ENCODE peak calls at places on chromosomes 16 and 17, in five cellular contexts. One of them, this sample, is unnamed.

GRCh38 chr17:63405741-63406261 is 40.3 kb downstream of the CYB561 start:
- DNase-seq in HepG2: peak; percentile 67
- DNase-seq in HCT116: peak; percentile 62
- DNase-seq in SK-N-SH: peak; percentile 54
- DNase-seq in H1: no peak
- DNase-seq in this sample: peak; percentile 80

GRCh38 chr17:75338335-75338734 is 49.1 kb upstream of the SLC25A19 start:
- DNase-seq in HepG2: no peak
- DNase-seq in HCT116: no peak
- DNase-seq in SK-N-SH: no peak
- DNase-seq in H1: no peak
- DNase-seq in this sample: peak; percentile 23

GRCh38 chr17:32654351-32654750 is 167.6 kb downstream of the CDK5R1 start:
- DNase-seq in HepG2: no peak
- DNase-seq in HCT116: no peak
- DNase-seq in SK-N-SH: no peak
- DNase-seq in H1: no peak
- DNase-seq in this sample: no peak

GRCh38 chr17:33262724-33263123 is 30.4 kb downstream of the ASIC2 start:
- DNase-seq in HepG2: no peak
- DNase-seq in HCT116: no peak
- DNase-seq in SK-N-SH: no peak
- DNase-seq in H1: no peak
- DNase-seq in this sample: no peak

GRCh38 chr16:5056347-5056746 is 9.4 kb downstream of the C16orf89 start:
- DNase-seq in HepG2: peak; percentile 65
- DNase-seq in HCT116: peak; percentile 37
- DNase-seq in SK-N-SH: peak; percentile 71
- DNase-seq in H1: peak; percentile 81
- DNase-seq in this sample: no peak

GRCh38 chr16:13343981-13344380 is 442.6 kb downstream of the SHISA9 start:
- DNase-seq in HepG2: no peak
- DNase-seq in HCT116: no peak
- DNase-seq in SK-N-SH: no peak
- DNase-seq in H1: no peak
- DNase-seq in this sample: no peak

GRCh38 chr17:15332338-15332737 is 9.1 kb downstream of the TEKT3 start:
- DNase-seq in HepG2: no peak
- DNase-seq in HCT116: no peak
- DNase-seq in SK-N-SH: no peak
- DNase-seq in H1: peak; percentile 64
- DNase-seq in this sample: no peak

GRCh38 chr16:80759419-80760162 is 44.8 kb downstream of the CDYL2 start:
- DNase-seq in HepG2: no peak
- DNase-seq in HCT116: no peak
- DNase-seq in SK-N-SH: no peak
- DNase-seq in H1: no peak
- DNase-seq in this sample: no peak

GRCh38 chr16:26680671-26681070 is 386.1 kb upstream of the C16orf82 start:
- DNase-seq in HepG2: no peak
- DNase-seq in HCT116: no peak
- DNase-seq in SK-N-SH: no peak
- DNase-seq in H1: no peak
- DNase-seq in this sample: no peak

GRCh38 chr16:74982303-74982702 is 2.6 kb downstream of the WDR59 start:
- DNase-seq in HepG2: no peak
- DNase-seq in HCT116: no peak
- DNase-seq in SK-N-SH: no peak
- DNase-seq in H1: no peak
- DNase-seq in this sample: no peak

GRCh38 chr16:69775535-69775934 is 13.4 kb downstream of the WWP2 start:
- DNase-seq in HepG2: no peak
- DNase-seq in HCT116: no peak
- DNase-seq in SK-N-SH: no peak
- DNase-seq in H1: no peak
- DNase-seq in this sample: no peak

GRCh38 chr17:81252336-81253329 is 13.5 kb downstream of the NDUFAF8 start:
- DNase-seq in HepG2: peak; percentile 68
- DNase-seq in HCT116: no peak
- DNase-seq in SK-N-SH: no peak
- DNase-seq in H1: no peak
- DNase-seq in this sample: no peak

GRCh38 chr16:88287219-88287618 is 95.5 kb upstream of the ZNF469 start:
- DNase-seq in HepG2: peak; percentile 18
- DNase-seq in HCT116: peak; percentile 63
- DNase-seq in SK-N-SH: peak; percentile 60
- DNase-seq in H1: peak; percentile 76
- DNase-seq in this sample: peak; percentile 82

GRCh38 chr16:73217654-73218053 is 169.7 kb upstream of the ZFHX3 start:
- DNase-seq in HepG2: no peak
- DNase-seq in HCT116: no peak
- DNase-seq in SK-N-SH: no peak
- DNase-seq in H1: no peak
- DNase-seq in this sample: no peak

GRCh38 chr17:67285360-67285759 is 40.4 kb upstream of the HELZ start:
- DNase-seq in HepG2: no peak
- DNase-seq in HCT116: no peak
- DNase-seq in SK-N-SH: no peak
- DNase-seq in H1: no peak
- DNase-seq in this sample: no peak

GRCh38 chr16:85491798-85492616 is 121.1 kb upstream of the GSE1 start:
- DNase-seq in HepG2: peak; percentile 58
- DNase-seq in HCT116: peak; percentile 41
- DNase-seq in SK-N-SH: no peak
- DNase-seq in H1: no peak
- DNase-seq in this sample: peak; percentile 99

GRCh38 chr16:67399218-67399733 is 6.0 kb upstream of the TPPP3 start:
- DNase-seq in HepG2: no peak
- DNase-seq in HCT116: no peak
- DNase-seq in SK-N-SH: peak; percentile 60
- DNase-seq in H1: peak; percentile 95
- DNase-seq in this sample: no peak

GRCh38 chr16:81036751-81037350 is 1.2 kb downstream of the ATMIN start:
- DNase-seq in HepG2: peak; percentile 6
- DNase-seq in HCT116: no peak
- DNase-seq in SK-N-SH: peak; percentile 25
- DNase-seq in H1: no peak
- DNase-seq in this sample: no peak

GRCh38 chr17:50337956-50338355 is 8.0 kb upstream of the XYLT2 start:
- DNase-seq in HepG2: no peak
- DNase-seq in HCT116: no peak
- DNase-seq in SK-N-SH: no peak
- DNase-seq in H1: no peak
- DNase-seq in this sample: no peak

GRCh38 chr17:41918392-41919164 is at the start of gene ACLY:
- DNase-seq in HepG2: peak; percentile 97
- DNase-seq in HCT116: peak; percentile 93
- DNase-seq in SK-N-SH: peak; percentile 99
- DNase-seq in H1: peak; percentile 98
- DNase-seq in this sample: peak; percentile 98

GRCh38 chr17:10762037-10762436 is 32.2 kb upstream of the TMEM220 start:
- DNase-seq in HepG2: no peak
- DNase-seq in HCT116: no peak
- DNase-seq in SK-N-SH: no peak
- DNase-seq in H1: no peak
- DNase-seq in this sample: no peak

GRCh38 chr16:27515874-27516353 is 33.8 kb downstream of the GTF3C1 start:
- DNase-seq in HepG2: peak; percentile 36
- DNase-seq in HCT116: peak; percentile 6
- DNase-seq in SK-N-SH: peak; percentile 68
- DNase-seq in H1: peak; percentile 79
- DNase-seq in this sample: peak; percentile 42

GRCh38 chr16:67666032-67666537 is 465 bp downstream of the ENKD1 start:
- DNase-seq in HepG2: peak; percentile 54
- DNase-seq in HCT116: no peak
- DNase-seq in SK-N-SH: peak; percentile 82
- DNase-seq in H1: peak; percentile 80
- DNase-seq in this sample: no peak

GRCh38 chr17:68511671-68512246 is 471 bp upstream of the PRKAR1A start:
- DNase-seq in HepG2: peak; percentile 83
- DNase-seq in HCT116: peak; percentile 80
- DNase-seq in SK-N-SH: peak; percentile 93
- DNase-seq in H1: peak; percentile 85
- DNase-seq in this sample: peak; percentile 68

GRCh38 chr16:26118575-26118974 is 426.8 kb downstream of the HS3ST4 start:
- DNase-seq in HepG2: no peak
- DNase-seq in HCT116: no peak
- DNase-seq in SK-N-SH: no peak
- DNase-seq in H1: no peak
- DNase-seq in this sample: no peak

DNA sequence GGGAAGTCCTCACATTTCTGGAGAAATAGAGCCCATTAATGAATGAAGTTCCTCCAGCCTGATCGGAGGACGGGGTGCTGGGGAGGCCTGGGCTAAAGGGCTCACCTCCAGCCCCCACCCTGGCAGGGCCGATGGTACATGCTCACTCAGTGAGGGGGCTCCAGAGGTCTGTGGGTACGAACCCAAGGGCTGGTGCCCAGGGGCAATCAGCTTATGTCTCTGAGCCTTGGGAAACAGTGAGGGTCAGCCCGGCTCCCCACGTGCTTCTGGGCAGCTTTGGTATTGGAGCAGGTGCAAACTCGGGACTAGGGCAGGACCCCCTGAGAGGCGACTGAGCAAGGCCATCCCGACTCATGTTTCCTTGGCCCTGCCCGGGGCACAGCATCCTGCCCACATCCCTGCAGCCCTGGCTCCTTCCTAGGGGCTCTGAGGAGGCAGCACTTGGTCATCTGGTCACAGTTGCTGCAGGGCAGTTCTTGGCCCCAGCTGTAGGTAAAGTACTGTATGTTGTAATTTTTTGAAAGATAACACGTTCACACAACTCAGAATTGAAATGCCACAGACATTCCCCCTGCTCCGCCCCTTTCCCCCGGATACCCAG is 969 bp upstream of the CETP start:
- DNase-seq in HepG2: no peak
- DNase-seq in HCT116: no peak
- DNase-seq in SK-N-SH: no peak
- DNase-seq in H1: no peak
- DNase-seq in this sample: no peak
- TF ChIP-seq JUND in HepG2: no peak
- TF ChIP-seq JUND in HCT116: no peak
- TF ChIP-seq JUND in SK-N-SH: no peak
- TF ChIP-seq JUND in H1: no peak
- TF ChIP-seq JUND in this sample: no peak

GRCh38 chr17:8055851-8056231 is 17.0 kb downstream of the ALOX15B start:
- DNase-seq in HepG2: no peak
- DNase-seq in HCT116: no peak
- DNase-seq in SK-N-SH: no peak
- DNase-seq in H1: no peak
- DNase-seq in this sample: no peak
- TF ChIP-seq JUND in HepG2: no peak
- TF ChIP-seq JUND in HCT116: no peak
- TF ChIP-seq JUND in SK-N-SH: no peak
- TF ChIP-seq JUND in H1: no peak
- TF ChIP-seq JUND in this sample: no peak

GRCh38 chr17:8822401-8823035 is 23.4 kb upstream of the MFSD6L start:
- DNase-seq in HepG2: no peak
- DNase-seq in HCT116: no peak
- DNase-seq in SK-N-SH: no peak
- DNase-seq in H1: peak; percentile 8
- DNase-seq in this sample: no peak

GRCh38 chr17:8823279-8823678 is 24.1 kb upstream of the MFSD6L start:
- DNase-seq in HepG2: no peak
- DNase-seq in HCT116: no peak
- DNase-seq in SK-N-SH: no peak
- DNase-seq in H1: peak; percentile 10
- DNase-seq in this sample: no peak

GRCh38 chr17:8828517-8828875 is 29.3 kb upstream of the MFSD6L start:
- DNase-seq in HepG2: no peak
- DNase-seq in HCT116: no peak
- DNase-seq in SK-N-SH: no peak
- DNase-seq in H1: no peak
- DNase-seq in this sample: no peak

GRCh38 chr17:8826808-8827435 is 27.8 kb upstream of the MFSD6L start:
- DNase-seq in HepG2: no peak
- DNase-seq in HCT116: no peak
- DNase-seq in SK-N-SH: no peak
- DNase-seq in H1: peak; percentile 38
- DNase-seq in this sample: no peak

GRCh38 chr17:8825802-8826201 is 26.6 kb upstream of the MFSD6L start:
- DNase-seq in HepG2: no peak
- DNase-seq in HCT116: no peak
- DNase-seq in SK-N-SH: no peak
- DNase-seq in H1: peak; percentile 14
- DNase-seq in this sample: no peak
- TF ChIP-seq JUND in HepG2: no peak
- TF ChIP-seq JUND in HCT116: no peak
- TF ChIP-seq JUND in SK-N-SH: no peak
- TF ChIP-seq JUND in H1: no peak
- TF ChIP-seq JUND in this sample: no peak

GRCh38 chr16:58464916-58465731 is 34.8 kb upstream of the NDRG4 start:
- DNase-seq in HepG2: no peak
- DNase-seq in HCT116: no peak
- DNase-seq in SK-N-SH: peak; percentile 84
- DNase-seq in H1: no peak
- DNase-seq in this sample: peak; percentile 44

GRCh38 chr16:58462997-58463891 is 36.7 kb upstream of the NDRG4 start:
- DNase-seq in HepG2: no peak
- DNase-seq in HCT116: no peak
- DNase-seq in SK-N-SH: peak; percentile 85
- DNase-seq in H1: peak; percentile 70
- DNase-seq in this sample: no peak

GRCh38 chr16:58465817-58466216 is 34.1 kb upstream of the NDRG4 start:
- DNase-seq in HepG2: no peak
- DNase-seq in HCT116: no peak
- DNase-seq in SK-N-SH: no peak
- DNase-seq in H1: no peak
- DNase-seq in this sample: no peak

GRCh38 chr16:58462499-58462996 is 37.4 kb upstream of the NDRG4 start:
- DNase-seq in HepG2: no peak
- DNase-seq in HCT116: no peak
- DNase-seq in SK-N-SH: no peak
- DNase-seq in H1: peak; percentile 52
- DNase-seq in this sample: no peak

DNA sequence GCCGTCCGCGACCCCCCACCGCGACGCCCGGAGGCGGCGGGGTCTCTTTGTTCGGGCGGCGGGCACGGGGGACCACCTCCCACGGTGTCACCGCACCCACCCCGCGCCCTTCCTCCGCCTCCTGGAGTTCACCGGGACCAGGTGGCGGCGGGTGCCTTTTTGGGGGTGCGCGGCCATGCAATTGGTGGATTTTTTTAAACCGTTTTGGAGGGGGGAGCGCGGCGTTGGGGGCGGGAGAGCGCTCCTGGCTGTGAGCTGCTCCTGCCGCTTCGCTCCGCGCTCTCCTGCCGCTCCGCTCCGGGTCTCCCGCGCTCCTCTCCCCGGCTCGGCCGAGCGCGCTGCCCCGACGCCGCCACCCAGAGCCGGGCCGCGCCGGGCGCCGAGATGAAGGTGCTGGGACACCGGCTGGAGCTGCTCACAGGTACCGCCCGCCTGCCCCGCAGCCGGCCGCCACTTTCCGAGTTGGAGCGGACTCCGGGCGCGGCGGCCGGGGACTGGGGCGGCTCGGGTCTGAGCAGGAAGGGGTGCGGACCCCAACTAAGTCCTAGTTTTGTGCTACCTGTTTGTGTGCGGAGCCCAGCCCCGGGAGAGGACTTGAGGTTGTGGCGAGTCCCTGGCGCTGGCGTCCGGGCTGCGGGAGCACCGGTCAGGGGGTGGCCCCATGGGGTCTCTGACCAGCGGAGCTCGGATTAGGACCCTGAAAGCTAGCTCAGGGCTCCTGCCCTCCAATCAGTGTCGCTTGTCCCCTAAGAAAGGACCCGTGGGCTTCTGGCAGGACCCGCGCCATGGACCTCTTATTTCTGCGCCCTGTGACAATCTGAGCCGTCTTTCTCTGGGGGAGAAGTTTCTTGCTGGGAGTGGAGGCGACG is 35.7 kb upstream of the NDRG4 start:
- DNase-seq in HepG2: no peak
- DNase-seq in HCT116: no peak
- DNase-seq in SK-N-SH: peak; percentile 82
- DNase-seq in H1: peak; percentile 72
- DNase-seq in this sample: peak; percentile 55
- TF ChIP-seq JUND in HepG2: no peak
- TF ChIP-seq JUND in HCT116: no peak
- TF ChIP-seq JUND in SK-N-SH: no peak
- TF ChIP-seq JUND in H1: no peak
- TF ChIP-seq JUND in this sample: no peak

This sample was measured in T47D.